ENCODE peak calls at places on chromosome 5, in nine cellular contexts. S is stimulated activated CD8-positive, alpha-beta memory T cell treated with anti-CD3 and anti-CD28 coated beads, Interleukin-4, amount 100 ng/mL, for 48 hours; Z is brain microvascular endothelial cell; I is left colon; H is GM23248; K is lung; A is stomach; F is thoracic aorta; C is HTR-8/SVneo. N is an unnamed sample.

GRCh38 chr5:141701341-141702119 is 19.5 kb upstream of the ARAP3 start:
- DNase-seq in Z (no peak), A (no peak), S (peak), H (no peak), K (no peak), F (no peak), C (no peak), I (no peak), N (no peak)

GRCh38 chr5:180914646-180915045 is 15.7 kb downstream of the BTNL8 start:
- DNase-seq in Z (no peak), F (no peak), H (no peak), S (no peak), K (no peak), A (no peak), I (no peak), C (no peak), N (no peak)

GRCh38 chr5:94313188-94313587 is 305.2 kb downstream of the KIAA0825 start:
- DNase-seq in Z (no peak), K (no peak), F (no peak), H (no peak), C (no peak), A (no peak), I (no peak), S (no peak), N (no peak)

GRCh38 chr5:94385767-94386166 is 232.6 kb downstream of the KIAA0825 start:
- DNase-seq in C (no peak), Z (no peak), H (no peak), K (no peak), F (no peak), I (no peak), S (no peak), A (no peak), N (no peak)

GRCh38 chr5:177370488-177371119 is 12.9 kb downstream of the RGS14 start:
- DNase-seq in I (peak), H (peak), C (peak), A (peak), Z (peak), K (peak), F (no peak), S (peak), N (peak)

GRCh38 chr5:116038817-116039216 is 6.5 kb downstream of the ARL14EPL start:
- DNase-seq in H (no peak), A (no peak), I (peak), C (no peak), Z (no peak), S (no peak), F (no peak), K (no peak), N (no peak)

GRCh38 chr5:173717959-173718358 is 101.5 kb upstream of the BOD1 start:
- DNase-seq in H (no peak), A (no peak), I (no peak), F (no peak), K (no peak), C (no peak), S (no peak), Z (no peak), N (no peak)

GRCh38 chr5:153498516-153498915 is 8.0 kb downstream of the GRIA1 start:
- DNase-seq in Z (no peak), K (no peak), C (no peak), S (no peak), H (peak), F (no peak), I (no peak), A (no peak), N (no peak)

GRCh38 chr5:113581388-113581787 is 67.9 kb downstream of the YTHDC2 start:
- DNase-seq in S (no peak), I (peak), A (no peak), H (no peak), K (no peak), Z (no peak), F (no peak), C (no peak), N (no peak)

GRCh38 chr5:113264061-113264460 is 170.7 kb downstream of the TSSK1B start:
- DNase-seq in Z (peak), F (no peak), S (no peak), K (no peak), A (no peak), C (no peak), H (no peak), I (no peak), N (no peak)

GRCh38 chr5:14818931-14819790 is 52.4 kb downstream of the ANKH start:
- DNase-seq in K (no peak), A (no peak), F (no peak), I (no peak), Z (peak), S (no peak), C (no peak), H (peak), N (no peak)

GRCh38 chr5:134398609-134399155 is 13.0 kb downstream of the CDKN2AIPNL start:
- DNase-seq in F (no peak), I (no peak), A (no peak), C (no peak), K (no peak), S (no peak), Z (no peak), H (no peak), N (no peak)

GRCh38 chr5:175195698-175196656 is 248.0 kb downstream of the DRD1 start:
- DNase-seq in A (no peak), I (no peak), C (peak), K (no peak), H (peak), F (no peak), Z (no peak), S (no peak), N (no peak)

GRCh38 chr5:79111387-79111959 is at the start of gene BHMT:
- DNase-seq in S (no peak), C (no peak), A (peak), I (no peak), K (no peak), H (no peak), Z (no peak), F (no peak), N (no peak)